ENCODE peak calls at places on chromosome 19, in eight cellular contexts. X is thyroid gland, P is K562, U is suprapubic skin, H is IMR-90, Q is lower leg skin, M is tibial nerve, F is A549. L is an unnamed sample.
A peak's percentile ranks its signal among the peaks of the same experiment; 100 is the strongest.

GRCh38 chr19:40210919-40211318 is 7.3 kb downstream of the TTC9B start:
- DNase-seq in P (no peak), F (no peak), X (no peak), U (no peak), M (no peak), Q (no peak), H (no peak), L (no peak)

GRCh38 chr19:3450796-3451411 is 29.4 kb downstream of the SMIM24 start:
- DNase-seq in U (peak; percentile 84), Q (peak; percentile 66), P (no peak), H (peak; percentile 100), F (peak; percentile 98), X (no peak), M (no peak), L (peak; percentile 97)

GRCh38 chr19:1469200-1469935 is 9.6 kb downstream of the C19orf25 start:
- DNase-seq in F (no peak), H (no peak), M (no peak), U (no peak), X (no peak), P (no peak), Q (no peak), L (no peak)

GRCh38 chr19:15427350-15427700 is 8.5 kb upstream of the AKAP8L start:
- DNase-seq in X (no peak), Q (no peak), M (no peak), F (no peak), U (no peak), H (no peak), P (no peak), L (no peak)

GRCh38 chr19:41330476-41330875 is 20.5 kb downstream of the CCDC97 start:
- DNase-seq in H (no peak), M (no peak), X (no peak), F (no peak), P (no peak), U (no peak), Q (no peak), L (no peak)

GRCh38 chr19:43780706-43781525 is at the start of gene KCNN4:
- DNase-seq in X (no peak), H (peak; percentile 67), F (peak; percentile 84), Q (no peak), P (peak; percentile 65), M (no peak), U (no peak), L (no peak)

GRCh38 chr19:799076-799881 is 2.0 kb downstream of the PTBP1 start:
- DNase-seq in Q (no peak), X (peak; percentile 70), F (no peak), M (no peak), H (peak; percentile 49), P (no peak), U (no peak), L (no peak)

GRCh38 chr19:38049105-38049649 is 142.2 kb downstream of the SIPA1L3 start:
- DNase-seq in X (no peak), H (no peak), F (no peak), U (no peak), M (no peak), Q (no peak), P (no peak), L (no peak)

GRCh38 chr19:687569-688166 is 7.6 kb downstream of the PRSS57 start:
- DNase-seq in F (no peak), U (no peak), X (no peak), P (no peak), H (no peak), M (no peak), Q (no peak), L (no peak)

GRCh38 chr19:1483979-1484428 is 5.0 kb upstream of the C19orf25 start:
- DNase-seq in Q (no peak), P (no peak), M (no peak), X (no peak), U (no peak), H (no peak), F (no peak), L (no peak)

GRCh38 chr19:3768748-3769099 is 3.3 kb downstream of the RAX2 start:
- DNase-seq in H (no peak), X (no peak), P (no peak), F (no peak), Q (no peak), U (no peak), M (no peak), L (no peak)

GRCh38 chr19:32181356-32181920 is 164.0 kb upstream of the ZNF507 start:
- DNase-seq in P (no peak), Q (no peak), U (no peak), H (no peak), X (peak; percentile 34), F (no peak), M (no peak), L (no peak)

GRCh38 chr19:36973021-36973843 is 57.1 kb downstream of the ZNF568 start:
- DNase-seq in F (no peak), Q (peak; percentile 54), P (peak; percentile 25), X (peak; percentile 91), M (peak; percentile 51), H (peak; percentile 50), U (peak; percentile 78), L (no peak)

GRCh38 chr19:48421548-48421947 is 24.2 kb upstream of the GRWD1 start:
- DNase-seq in F (no peak), P (no peak), H (no peak), Q (peak; percentile 58), U (no peak), X (no peak), M (no peak), L (no peak)

GRCh38 chr19:50329146-50329925 is at the start of gene KCNC3:
- DNase-seq in M (peak; percentile 90), U (peak; percentile 99), X (peak; percentile 100), H (peak; percentile 83), F (peak; percentile 100), P (peak; percentile 99), Q (peak; percentile 99), L (peak; percentile 97)
- TF ChIP-seq POLR2A in M (no peak), U (no peak), X (no peak), H (no peak), F (no peak), P (peak; percentile 89), Q (no peak), L (no peak)

DNA sequence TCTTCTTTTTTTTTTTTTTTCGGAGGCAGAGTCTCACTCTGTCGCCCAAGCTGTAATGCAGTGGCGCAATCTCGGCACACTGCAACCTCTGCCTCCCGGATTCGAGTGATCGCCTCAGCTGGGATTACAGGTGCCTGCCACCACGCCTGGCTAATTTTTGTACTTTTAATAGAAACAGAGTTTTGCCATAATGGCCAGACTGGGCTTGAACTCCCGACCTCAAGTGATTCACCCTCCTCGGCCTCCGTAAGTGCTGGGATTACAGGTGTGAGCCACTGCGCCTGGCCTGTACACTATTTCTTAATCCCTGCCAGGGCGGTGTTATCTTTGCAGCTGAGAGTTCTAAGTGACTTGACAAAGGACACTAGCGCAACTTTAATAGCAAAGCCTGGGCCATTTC is 36.9 kb upstream of the LSM14A start:
- DNase-seq in M (no peak), U (no peak), X (peak; percentile 2), P (no peak), H (no peak), F (no peak), Q (no peak), L (no peak)
- H3K4me3 ChIP-seq in M (no peak overlapping the region), U (no peak overlapping the region), X (no peak overlapping the region), P (no peak overlapping the region), H (no peak overlapping the region), F (peak overlapping the region; percentile 65), Q (no peak overlapping the region), L (no peak overlapping the region)

GRCh38 chr19:18863843-18864362 is 32.1 kb downstream of the CERS1 start:
- DNase-seq in H (no peak), M (no peak), Q (no peak), F (no peak), X (no peak), P (no peak), U (peak; percentile 70), L (no peak)
- TF ChIP-seq POLR2A in H (no peak), M (no peak), Q (no peak), F (no peak), X (no peak), P (no peak), U (no peak), L (no peak)

GRCh38 chr19:58097349-58097748 is 682 bp downstream of the ZSCAN18 start:
- DNase-seq in U (no peak), F (no peak), H (no peak), X (no peak), Q (no peak), P (no peak), M (no peak), L (no peak)
- H3K4me3 ChIP-seq in U (peak overlapping the region; percentile 83), F (no peak overlapping the region), H (peak overlapping the region; percentile 94), X (peak overlapping the region; percentile 97), Q (peak overlapping the region; percentile 84), P (no peak overlapping the region), M (peak overlapping the region; percentile 98), L (peak overlapping the region; percentile 82)

GRCh38 chr19:47111682-47112165 is 1.9 kb downstream of the ZC3H4 start:
- DNase-seq in M (no peak), H (no peak), F (no peak), X (no peak), P (no peak), U (no peak), Q (no peak), L (no peak)

GRCh38 chr19:47109541-47110375 is 3.8 kb downstream of the ZC3H4 start:
- DNase-seq in H (peak; percentile 49), P (peak; percentile 59), U (no peak), X (no peak), Q (no peak), M (no peak), F (peak; percentile 60), L (no peak)

GRCh38 chr19:47111081-47111589 is 2.4 kb downstream of the ZC3H4 start:
- DNase-seq in M (no peak), H (no peak), F (no peak), U (no peak), X (peak; percentile 52), Q (no peak), P (no peak), L (no peak)

GRCh38 chr19:47109177-47109540 is 4.4 kb downstream of the ZC3H4 start:
- DNase-seq in H (no peak), F (no peak), P (no peak), M (no peak), U (no peak), Q (no peak), X (no peak), L (no peak)

GRCh38 chr19:47110521-47111080 is 3.0 kb downstream of the ZC3H4 start:
- DNase-seq in H (no peak), M (no peak), U (no peak), P (no peak), F (no peak), X (no peak), Q (no peak), L (no peak)
- TF ChIP-seq POLR2A in H (no peak), M (no peak), U (no peak), P (no peak), F (no peak), X (no peak), Q (no peak), L (no peak)

GRCh38 chr19:57754091-57754673 is 7.6 kb downstream of the ZNF776 start:
- DNase-seq in P (no peak), M (no peak), Q (no peak), H (no peak), F (no peak), X (no peak), U (no peak), L (no peak)
- H3K4me3 ChIP-seq in P (no peak overlapping the region), M (no peak overlapping the region), Q (no peak overlapping the region), H (no peak overlapping the region), F (no peak overlapping the region), X (no peak overlapping the region), U (no peak overlapping the region), L (no peak overlapping the region)